ENCODE peak calls at places on chromosomes 12 and 14, in six cellular contexts. N, X, I, L, W and Z are unnamed samples.

GRCh38 chr12:89707992-89708792 is 446 bp downstream of the ATP2B1 start:
- DNase-seq in N (peak; percentile 59), X (peak; percentile 25), I (no peak), L (peak; percentile 31), W (peak; percentile 43), Z (peak; percentile 47)

GRCh38 chr14:100288382-100289185 is 17.7 kb downstream of the SLC25A29 start:
- DNase-seq in N (no peak), X (no peak), I (no peak), L (no peak), W (no peak), Z (no peak)

GRCh38 chr12:75892779-75893408 is 138.7 kb downstream of the PHLDA1 start:
- DNase-seq in N (no peak), X (no peak), I (no peak), L (peak; percentile 18), W (peak; percentile 89), Z (no peak)

GRCh38 chr12:7197846-7198245 is 8.4 kb downstream of the PEX5 start:
- DNase-seq in N (peak; percentile 28), X (no peak), I (no peak), L (no peak), W (no peak), Z (no peak)

GRCh38 chr12:24111101-24111500 is 161.6 kb upstream of the SOX5 start:
- DNase-seq in N (no peak), X (no peak), I (no peak), L (peak; percentile 73), W (peak; percentile 78), Z (no peak)

GRCh38 chr12:62396750-62397149 is 69.9 kb upstream of the MON2 start:
- DNase-seq in N (no peak), X (no peak), I (no peak), L (no peak), W (no peak), Z (no peak)

GRCh38 chr14:101025131-101025530 is 121.6 kb upstream of the RTL1 start:
- DNase-seq in N (no peak), X (no peak), I (no peak), L (no peak), W (no peak), Z (no peak)

GRCh38 chr12:104656383-104656782 is 199.6 kb downstream of the CHST11 start:
- DNase-seq in N (no peak), X (no peak), I (no peak), L (no peak), W (no peak), Z (no peak)

GRCh38 chr12:109178532-109178931 is 62.1 kb downstream of the ACACB start:
- DNase-seq in N (no peak), X (no peak), I (no peak), L (no peak), W (no peak), Z (no peak)

GRCh38 chr12:101713059-101713682 is 15.7 kb downstream of the CHPT1 start:
- DNase-seq in N (peak; percentile 49), X (no peak), I (no peak), L (no peak), W (no peak), Z (peak; percentile 56)

GRCh38 chr14:69288956-69289705 is 29.2 kb downstream of the GALNT16 start:
- DNase-seq in N (no peak), X (no peak), I (no peak), L (no peak), W (no peak), Z (no peak)

GRCh38 chr14:90554341-90554740 is 157.5 kb downstream of the CALM1 start:
- DNase-seq in N (no peak), X (no peak), I (no peak), L (peak; percentile 29), W (no peak), Z (no peak)

GRCh38 chr12:108833757-108834472 is 23.5 kb downstream of the SSH1 start:
- DNase-seq in N (no peak), X (no peak), I (no peak), L (no peak), W (peak; percentile 84), Z (peak; percentile 39)

GRCh38 chr12:105764216-105764835 is 374.4 kb downstream of the NUAK1 start:
- DNase-seq in N (no peak), X (no peak), I (no peak), L (no peak), W (no peak), Z (no peak)

GRCh38 chr14:59360923-59361794 is 104.0 kb downstream of the GPR135 start:
- DNase-seq in N (peak; percentile 80), X (no peak), I (peak; percentile 96), L (peak; percentile 94), W (peak; percentile 94), Z (peak; percentile 67)

GRCh38 chr12:117134059-117134458 is 34.8 kb upstream of the TESC start:
- DNase-seq in N (no peak), X (peak; percentile 40), I (no peak), L (no peak), W (no peak), Z (no peak)

GRCh38 chr14:33839193-33840076 is 111.4 kb downstream of the EGLN3 start:
- DNase-seq in N (peak; percentile 79), X (peak; percentile 41), I (peak; percentile 66), L (peak; percentile 53), W (peak; percentile 51), Z (peak; percentile 39)

GRCh38 chr12:58206876-58207275 is 265.5 kb downstream of the ATP23 start:
- DNase-seq in N (no peak), X (no peak), I (no peak), L (no peak), W (no peak), Z (no peak)

GRCh38 chr12:117069926-117070900 is 29.0 kb downstream of the TESC start:
- DNase-seq in N (no peak), X (no peak), I (no peak), L (no peak), W (no peak), Z (peak; percentile 23)

GRCh38 chr12:94714378-94714777 is 64.0 kb upstream of the TMCC3 start:
- DNase-seq in N (no peak), X (no peak), I (no peak), L (peak; percentile 87), W (peak; percentile 57), Z (no peak)

GRCh38 chr14:101834387-101835165 is 73.1 kb downstream of the PPP2R5C start:
- DNase-seq in N (no peak), X (no peak), I (no peak), L (no peak), W (peak; percentile 40), Z (no peak)

GRCh38 chr14:85531141-85531593 is 1.2 kb downstream of the FLRT2 start:
- DNase-seq in N (peak; percentile 71), X (no peak), I (no peak), L (peak; percentile 73), W (no peak), Z (no peak)

GRCh38 chr14:23071244-23071974 is 14.1 kb upstream of the CDH24 start:
- DNase-seq in N (peak; percentile 94), X (peak; percentile 69), I (no peak), L (peak; percentile 92), W (peak; percentile 90), Z (peak; percentile 85)

GRCh38 chr12:50110127-50110761 is 1.8 kb upstream of the COX14 start:
- DNase-seq in N (peak; percentile 76), X (no peak), I (no peak), L (no peak), W (peak; percentile 22), Z (peak; percentile 78)

GRCh38 chr12:19419086-19419485 is 20.2 kb upstream of the AEBP2 start:
- DNase-seq in N (no peak), X (no peak), I (no peak), L (no peak), W (no peak), Z (no peak)

GRCh38 chr14:95365401-95365800 is 45.7 kb upstream of the CLMN start:
- DNase-seq in N (no peak), X (no peak), I (no peak), L (no peak), W (no peak), Z (no peak)

GRCh38 chr12:103680591-103681065 is 93.6 kb downstream of the STAB2 start:
- DNase-seq in N (no peak), X (no peak), I (peak; percentile 72), L (peak; percentile 5), W (no peak), Z (peak; percentile 38)

GRCh38 chr12:51846911-51847829 is 1.3 kb downstream of the FIGNL2 start:
- DNase-seq in N (peak; percentile 84), X (peak; percentile 41), I (no peak), L (no peak), W (peak; percentile 42), Z (peak; percentile 44)

GRCh38 chr12:132284618-132285310 is 44.6 kb downstream of the GALNT9 start:
- DNase-seq in N (no peak), X (no peak), I (no peak), L (peak; percentile 42), W (peak; percentile 32), Z (no peak)

GRCh38 chr12:51480978-51481377 is 56.3 kb downstream of the SLC4A8 start:
- DNase-seq in N (no peak), X (no peak), I (no peak), L (no peak), W (no peak), Z (no peak)

GRCh38 chr12:8034802-8035201 is 2.3 kb downstream of the FOXJ2 start:
- DNase-seq in N (no peak), X (no peak), I (no peak), L (peak; percentile 24), W (peak; percentile 24), Z (no peak)

GRCh38 chr12:119179335-119180021 is 747 bp downstream of the HSPB8 start:
- DNase-seq in N (peak; percentile 83), X (no peak), I (no peak), L (peak; percentile 40), W (peak; percentile 89), Z (no peak)

GRCh38 chr12:63989301-63989845 is 144.9 kb downstream of the SRGAP1 start:
- DNase-seq in N (no peak), X (no peak), I (peak; percentile 21), L (no peak), W (peak; percentile 40), Z (no peak)

GRCh38 chr14:67241416-67242362 is at the start of gene PALS1:
- DNase-seq in N (peak; percentile 81), X (no peak), I (peak; percentile 89), L (peak; percentile 87), W (peak; percentile 81), Z (no peak)

GRCh38 chr12:2745655-2746054 is 49.1 kb upstream of the FKBP4 start:
- DNase-seq in N (no peak), X (no peak), I (no peak), L (no peak), W (no peak), Z (no peak)

GRCh38 chr12:51318846-51319570 is 5.0 kb downstream of the BIN2 start:
- DNase-seq in N (no peak), X (no peak), I (no peak), L (peak; percentile 39), W (no peak), Z (peak; percentile 46)

GRCh38 chr12:56461235-56462159 is 6.9 kb upstream of the SPRYD4 start:
- DNase-seq in N (no peak), X (no peak), I (no peak), L (peak; percentile 56), W (peak; percentile 51), Z (no peak)